ENCODE peak calls at places on chromosomes 5 and 9, in seven cellular contexts. C, D, K, V, T, J and S are unnamed samples.

GRCh38 chr5:140106805-140107311 is 7.1 kb upstream of the PURA start:
- DNase-seq in C (no peak), T (no peak), J (no peak), V (no peak), D (no peak), K (no peak), S (no peak)

GRCh38 chr5:71658916-71659661 is 60.0 kb upstream of the CARTPT start:
- DNase-seq in J (no peak), T (no peak), K (no peak), D (no peak), C (no peak), V (no peak), S (no peak)

GRCh38 chr9:38371495-38371894 is 21.0 kb upstream of the ALDH1B1 start:
- DNase-seq in D (peak; percentile 27), J (peak; percentile 57), C (peak; percentile 27), K (no peak), T (no peak), V (peak; percentile 41), S (peak; percentile 58)

GRCh38 chr5:80406980-80407734 is 707 bp upstream of the ZFYVE16 start:
- DNase-seq in J (peak; percentile 25), K (peak; percentile 19), C (no peak), T (peak; percentile 51), V (no peak), D (peak; percentile 1), S (peak; percentile 41)

GRCh38 chr9:5582835-5583195 is 46.1 kb upstream of the RIC1 start:
- DNase-seq in D (peak; percentile 89), K (peak; percentile 46), V (no peak), J (no peak), C (no peak), T (no peak), S (no peak)

GRCh38 chr9:107276966-107277710 is 5.9 kb upstream of the RAD23B start:
- DNase-seq in J (no peak), D (peak; percentile 66), T (no peak), V (no peak), K (no peak), C (no peak), S (no peak)

GRCh38 chr9:82601272-82601835 is 461.6 kb downstream of the RASEF start:
- DNase-seq in V (no peak), D (peak; percentile 74), K (no peak), T (no peak), C (no peak), J (no peak), S (no peak)

GRCh38 chr9:126853667-126854066 is 6.8 kb upstream of the ZBTB34 start:
- DNase-seq in T (no peak), D (peak; percentile 71), C (no peak), V (no peak), K (no peak), J (no peak), S (no peak)

GRCh38 chr5:61082516-61083280 is 79.6 kb downstream of the SMIM15 start:
- DNase-seq in D (peak; percentile 39), T (no peak), K (no peak), J (no peak), V (no peak), C (no peak), S (no peak)

GRCh38 chr5:127428748-127429147 is 88.7 kb upstream of the PRRC1 start:
- DNase-seq in C (no peak), T (no peak), K (no peak), J (no peak), V (no peak), D (no peak), S (no peak)

GRCh38 chr9:89153618-89154017 is 25.0 kb downstream of the SHC3 start:
- DNase-seq in V (peak; percentile 16), K (no peak), J (no peak), T (no peak), C (no peak), D (peak; percentile 94), S (no peak)

GRCh38 chr5:172674155-172674554 is 33.1 kb downstream of the NEURL1B start:
- DNase-seq in V (no peak), C (no peak), D (no peak), J (no peak), K (no peak), T (no peak), S (no peak)

GRCh38 chr9:124079176-124079925 is 67.8 kb downstream of the LHX2 start:
- DNase-seq in K (no peak), D (peak; percentile 66), C (no peak), V (no peak), T (peak; percentile 70), J (no peak), S (no peak)

GRCh38 chr5:55636177-55636576 is 75.9 kb downstream of the SLC38A9 start:
- DNase-seq in K (no peak), C (no peak), T (no peak), V (no peak), D (no peak), J (no peak), S (no peak)

GRCh38 chr9:18071651-18072060 is 402.3 kb upstream of the ADAMTSL1 start:
- DNase-seq in V (no peak), C (no peak), D (peak; percentile 30), K (no peak), T (no peak), J (no peak), S (no peak)

GRCh38 chr5:3351581-3352442 is 243.8 kb upstream of the IRX1 start:
- DNase-seq in T (no peak), J (no peak), D (no peak), C (no peak), V (no peak), K (no peak), S (no peak)

GRCh38 chr9:70444904-70445303 is 30.4 kb upstream of the KLF9 start:
- DNase-seq in K (no peak), T (no peak), V (no peak), D (peak; percentile 22), J (no peak), C (no peak), S (no peak)

GRCh38 chr5:132013711-132014110 is 2.3 kb upstream of the ACSL6 start:
- DNase-seq in C (no peak), D (no peak), V (no peak), J (peak; percentile 2), T (no peak), K (no peak), S (peak; percentile 2)

GRCh38 chr5:120388016-120388781 is 75.9 kb upstream of the PRR16 start:
- DNase-seq in C (no peak), K (no peak), V (no peak), T (no peak), J (no peak), D (peak; percentile 95), S (no peak)

GRCh38 chr9:16337322-16338029 is 533.0 kb downstream of the BNC2 start:
- DNase-seq in J (no peak), C (no peak), V (peak; percentile 66), K (no peak), T (no peak), D (peak; percentile 97), S (no peak)

GRCh38 chr5:91151947-91152346 is 231.2 kb downstream of the ARRDC3 start:
- DNase-seq in V (no peak), K (peak; percentile 32), J (peak; percentile 56), D (peak; percentile 90), C (no peak), T (peak; percentile 77), S (peak; percentile 25)

GRCh38 chr5:38193015-38193581 is 65.3 kb upstream of the EGFLAM start:
- DNase-seq in K (peak; percentile 70), D (peak; percentile 53), C (peak; percentile 38), J (peak; percentile 78), T (peak; percentile 58), V (peak; percentile 42), S (peak; percentile 64)

GRCh38 chr9:68778635-68779034 is 73.6 kb downstream of the PIP5K1B start:
- DNase-seq in D (no peak), J (no peak), T (no peak), K (no peak), C (no peak), V (no peak), S (no peak)

GRCh38 chr9:68781866-68782265 is 76.8 kb downstream of the PIP5K1B start:
- DNase-seq in D (no peak), K (no peak), V (no peak), J (no peak), T (no peak), C (no peak), S (no peak)

GRCh38 chr9:68780377-68780707 is 75.3 kb downstream of the PIP5K1B start:
- DNase-seq in C (no peak), D (no peak), K (no peak), J (no peak), T (no peak), V (no peak), S (no peak)

GRCh38 chr9:68780735-68781134 is 75.7 kb downstream of the PIP5K1B start:
- DNase-seq in K (no peak), T (no peak), V (no peak), C (no peak), J (no peak), D (peak; percentile 4), S (peak; percentile 17)

GRCh38 chr9:68779558-68780376 is 74.7 kb downstream of the PIP5K1B start:
- DNase-seq in C (peak; percentile 58), D (peak; percentile 92), T (peak; percentile 97), V (peak; percentile 81), J (peak; percentile 95), K (peak; percentile 90), S (peak; percentile 95)
- TF ChIP-seq POLR2A in C (peak; percentile 80), D (peak; percentile 73), T (peak; percentile 93), V (no peak), J (peak; percentile 91), K (peak; percentile 89), S (peak; percentile 86)

GRCh38 chr9:136442330-136442729 is 2.7 kb upstream of the INPP5E start:
- DNase-seq in K (no peak), D (no peak), V (no peak), T (no peak), J (no peak), C (no peak), S (no peak)
- TF ChIP-seq POLR2A in K (no peak), D (no peak), V (no peak), T (no peak), J (no peak), C (no peak), S (no peak)

GRCh38 chr5:43483210-43484048 is at the start of gene TMEM267:
- DNase-seq in J (peak; percentile 91), C (peak; percentile 71), V (peak; percentile 78), D (peak; percentile 92), K (peak; percentile 83), T (peak; percentile 95), S (peak; percentile 92)
- TF ChIP-seq POLR2A in J (peak; percentile 95), C (peak; percentile 75), V (peak; percentile 83), D (peak; percentile 93), K (peak; percentile 83), T (peak; percentile 62), S (peak; percentile 95)

DNA sequence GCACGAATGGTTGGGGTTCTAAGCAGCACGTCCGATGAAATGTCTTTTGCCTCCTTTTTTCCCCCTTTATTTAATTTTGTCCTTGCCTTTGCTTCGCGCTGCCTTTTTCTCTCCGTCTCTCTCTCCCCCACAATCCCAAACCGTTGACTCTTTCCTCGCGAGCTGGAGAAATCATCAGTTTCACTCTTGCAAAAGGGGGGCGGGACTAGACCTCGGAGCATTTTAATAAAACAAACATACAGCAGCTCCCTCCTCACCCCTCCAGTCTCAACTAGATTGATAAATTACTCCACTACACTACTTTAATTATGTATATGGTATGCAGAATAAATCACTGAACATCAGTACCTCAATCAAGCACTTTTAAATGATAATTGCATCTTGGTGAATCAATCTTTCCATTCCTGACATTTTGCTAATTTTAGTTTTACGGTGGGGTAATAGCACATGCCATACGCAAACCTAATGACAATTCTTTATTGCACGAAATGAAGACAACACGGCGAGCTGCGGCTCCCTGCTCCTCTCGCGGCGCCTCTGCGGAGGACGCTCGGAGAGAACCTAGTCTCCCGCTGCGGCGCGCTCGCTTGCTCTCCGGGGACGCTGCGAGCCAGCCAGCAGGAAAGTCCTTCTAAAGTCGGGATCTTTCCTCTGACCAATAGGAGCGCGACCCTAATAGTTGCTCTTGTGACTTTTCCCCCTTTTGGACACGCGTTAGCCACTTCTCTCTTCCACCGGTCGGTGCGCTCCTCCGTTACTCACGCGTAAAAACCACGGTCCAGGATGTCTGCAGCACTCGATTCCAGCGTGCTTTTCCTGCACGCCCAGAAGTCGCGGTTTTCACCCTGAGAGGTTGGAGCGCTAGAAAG is 816 bp upstream of the MEF2C start:
- DNase-seq in K (peak; percentile 67), D (peak; percentile 79), C (peak; percentile 15), J (peak; percentile 26), V (peak; percentile 50), T (peak; percentile 77), S (peak; percentile 63)
- TF ChIP-seq POLR2A in K (no peak), D (peak; percentile 52), C (peak; percentile 72), J (peak; percentile 48), V (no peak), T (peak; percentile 71), S (peak; percentile 56)